ENCODE peak calls at places on chromosomes 1 and 21, in five cellular contexts. W is GM23338, B is H1, E is fibroblast of lung, V is HCT116. A is an unnamed sample.

GRCh38 chr1:211870156-211870555 is 39.6 kb upstream of the LPGAT1 start:
- DNase-seq in W (no peak), B (no peak), E (no peak), V (no peak), A (no peak)

GRCh38 chr21:37266515-37267221 is 466 bp downstream of the VPS26C start:
- DNase-seq in W (no peak), B (peak), E (peak), V (no peak), A (peak)

GRCh38 chr1:51616903-51617708 is at the start of gene OSBPL9:
- DNase-seq in W (peak), B (peak), E (peak), V (peak), A (peak)

GRCh38 chr1:169046671-169047070 is 59.8 kb upstream of the ATP1B1 start:
- DNase-seq in W (no peak), B (no peak), E (no peak), V (no peak), A (no peak)

GRCh38 chr1:90835661-90836344 is 118.7 kb upstream of the BARHL2 start:
- DNase-seq in W (peak), B (peak), E (no peak), V (no peak), A (no peak)

GRCh38 chr1:7810395-7810794 is 26.3 kb downstream of the PER3 start:
- DNase-seq in W (no peak), B (no peak), E (peak), V (peak), A (no peak)

GRCh38 chr1:18234790-18235242 is 127.2 kb downstream of the IGSF21 start:
- DNase-seq in W (peak), B (peak), E (peak), V (peak), A (peak)

GRCh38 chr1:19458815-19459417 is 26.4 kb downstream of the CAPZB start:
- DNase-seq in W (no peak), B (no peak), E (no peak), V (no peak), A (no peak)

GRCh38 chr1:11157867-11158266 is 31.3 kb upstream of the ANGPTL7 start:
- DNase-seq in W (no peak), B (no peak), E (peak), V (no peak), A (no peak)

GRCh38 chr1:237383825-237384612 is 342.0 kb downstream of the RYR2 start:
- DNase-seq in W (no peak), B (no peak), E (peak), V (no peak), A (peak)

GRCh38 chr1:88612299-88612698 is 71.8 kb upstream of the PKN2 start:
- DNase-seq in W (peak), B (no peak), E (no peak), V (no peak), A (peak)

GRCh38 chr1:88609051-88609450 is 75.0 kb upstream of the PKN2 start:
- DNase-seq in W (no peak), B (no peak), E (no peak), V (no peak), A (no peak)

GRCh38 chr1:88610687-88611086 is 73.4 kb upstream of the PKN2 start:
- DNase-seq in W (no peak), B (no peak), E (no peak), V (no peak), A (no peak)

GRCh38 chr1:88612783-88613182 is 71.3 kb upstream of the PKN2 start:
- DNase-seq in W (no peak), B (no peak), E (no peak), V (peak), A (peak)

GRCh38 chr1:88608139-88608943 is 75.7 kb upstream of the PKN2 start:
- DNase-seq in W (peak), B (no peak), E (peak), V (peak), A (peak)
- H2AFZ ChIP-seq in W (no peak), B (no peak), E (no peak), V (peak), A (no peak)

DNA sequence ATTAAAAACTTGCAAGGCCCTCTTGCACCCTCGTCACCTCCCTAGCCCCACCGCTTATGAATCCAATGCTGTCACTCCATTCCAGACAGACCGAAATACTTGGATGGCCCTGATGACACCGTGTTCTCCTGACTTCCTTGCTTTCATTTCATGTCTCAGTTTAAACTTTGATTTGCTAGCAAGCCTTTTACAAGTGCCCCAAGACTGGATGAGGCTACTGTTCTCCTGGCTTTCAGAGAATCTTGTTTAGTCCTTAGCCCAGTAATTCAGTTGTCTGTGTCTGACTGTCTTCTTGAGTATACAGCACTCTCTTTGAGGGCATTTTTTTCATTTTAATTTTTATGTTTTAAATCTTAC is 824 bp upstream of the IFI44L start:
- DNase-seq in W (no peak), B (no peak), E (no peak), V (no peak), A (no peak)
- H2AFZ ChIP-seq in W (peak), B (no peak), E (peak), V (no peak), A (no peak)

GRCh38 chr1:207440634-207441033 is 13.5 kb upstream of the CR2 start:
- DNase-seq in W (no peak), B (no peak), E (no peak), V (no peak), A (no peak)
- H2AFZ ChIP-seq in W (peak), B (no peak), E (no peak), V (no peak), A (no peak)

GRCh38 chr1:25922633-25923567 is 16.7 kb upstream of the STMN1 start:
- DNase-seq in W (peak), B (peak), E (peak), V (no peak), A (peak)
- H2AFZ ChIP-seq in W (peak), B (peak), E (peak), V (no peak), A (peak)

DNA sequence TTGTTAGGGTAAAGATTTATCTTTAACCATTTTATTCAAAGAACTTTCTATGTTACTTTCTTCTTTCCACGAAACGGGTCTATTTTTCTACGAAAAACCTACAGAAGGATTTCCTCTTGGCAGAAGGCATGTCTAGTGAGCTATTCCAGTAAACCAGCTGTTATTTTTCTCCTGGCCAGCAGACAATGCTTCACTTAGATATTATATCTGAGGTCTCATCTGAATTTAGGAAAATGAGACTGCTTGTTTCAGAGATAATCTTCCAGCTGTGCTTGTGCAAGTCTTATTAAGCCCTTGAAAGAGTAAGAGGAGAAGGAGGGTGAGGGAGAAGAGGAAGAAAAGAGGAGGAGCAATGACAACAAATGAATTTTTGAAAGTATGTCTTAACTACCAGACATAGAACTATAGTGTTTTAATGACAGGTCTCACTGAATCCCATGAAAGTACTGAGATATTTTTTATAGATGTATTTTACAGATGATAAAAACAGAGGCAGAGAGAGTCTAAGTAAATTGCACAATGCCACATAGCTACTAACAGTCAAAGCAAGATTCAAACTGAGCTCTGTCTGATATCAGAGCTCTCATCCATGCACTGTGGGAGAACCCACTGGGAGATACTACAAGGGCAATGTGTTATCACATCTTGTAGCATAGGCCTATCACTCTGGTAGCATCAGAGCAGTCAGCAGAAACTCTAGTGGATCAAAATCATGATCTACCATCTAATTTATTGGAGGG is 54.6 kb upstream of the SAMSN1 start:
- DNase-seq in W (no peak), B (no peak), E (no peak), V (no peak), A (no peak)
- H2AFZ ChIP-seq in W (no peak), B (no peak), E (no peak), V (no peak), A (no peak)

GRCh38 chr21:16176570-16176969 is 446.8 kb downstream of the USP25 start:
- DNase-seq in W (no peak), B (no peak), E (peak), V (no peak), A (no peak)

GRCh38 chr21:16179732-16180131 is 449.9 kb downstream of the USP25 start:
- DNase-seq in W (no peak), B (no peak), E (no peak), V (no peak), A (no peak)

GRCh38 chr21:16185766-16186165 is 456.0 kb downstream of the USP25 start:
- DNase-seq in W (no peak), B (no peak), E (no peak), V (no peak), A (no peak)

GRCh38 chr21:16181024-16181423 is 451.2 kb downstream of the USP25 start:
- DNase-seq in W (no peak), B (no peak), E (no peak), V (no peak), A (no peak)

GRCh38 chr21:16180613-16181012 is 450.8 kb downstream of the USP25 start:
- DNase-seq in W (peak), B (no peak), E (no peak), V (no peak), A (no peak)
- H2AFZ ChIP-seq in W (no peak), B (no peak), E (no peak), V (no peak), A (no peak)

DNA sequence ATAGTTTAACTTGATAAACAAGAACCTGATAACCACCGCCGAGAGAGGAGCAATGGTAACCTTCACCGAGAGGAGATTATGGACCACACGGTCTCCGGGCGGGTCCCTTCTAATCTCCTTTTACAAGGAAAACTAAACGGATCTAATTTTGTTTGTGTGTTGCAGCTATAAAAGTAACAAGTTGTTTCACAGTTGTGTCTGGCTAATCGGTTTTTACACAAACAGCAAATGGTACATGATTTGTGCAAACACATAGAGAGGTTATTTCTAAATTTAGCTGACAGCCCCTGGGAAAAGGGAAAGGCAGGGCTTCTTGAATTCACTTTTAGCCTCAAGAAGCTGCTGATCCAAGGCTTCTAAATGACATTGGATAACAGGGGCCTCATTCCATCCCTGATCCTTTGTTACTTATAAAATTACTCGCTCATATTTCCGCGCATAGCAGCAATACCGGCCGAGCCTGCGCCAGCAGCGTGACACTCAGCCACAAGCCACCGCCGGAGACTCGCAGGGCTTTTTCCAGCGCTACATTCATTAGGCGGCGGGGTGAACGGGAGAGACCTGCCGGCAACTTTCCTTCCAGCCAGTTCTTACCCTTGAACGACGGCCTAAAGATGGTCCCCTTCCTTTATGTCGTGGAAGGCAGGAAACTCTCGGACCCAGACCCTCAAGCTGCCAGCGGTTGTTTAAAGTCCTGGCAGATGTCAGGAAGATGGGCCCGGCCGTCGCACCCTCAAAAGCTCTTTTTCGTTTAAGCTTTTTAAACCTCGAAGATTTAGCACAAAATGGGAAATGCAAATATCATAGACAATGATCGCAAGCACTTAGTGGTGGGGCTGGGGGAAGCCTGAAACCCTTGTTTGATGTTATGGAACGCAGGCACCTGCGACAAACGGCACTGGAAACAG is 4.4 kb downstream of the FOXD3 start:
- DNase-seq in W (peak), B (peak), E (peak), V (no peak), A (peak)
- H2AFZ ChIP-seq in W (no peak), B (no peak), E (no peak), V (peak), A (no peak)

GRCh38 chr1:16236495-16237342 is at the start of gene CPLANE2:
- DNase-seq in W (peak), B (peak), E (peak), V (peak), A (peak)

GRCh38 chr1:16237343-16237830 is 404 bp upstream of the CPLANE2 start:
- DNase-seq in W (no peak), B (no peak), E (peak), V (no peak), A (no peak)

GRCh38 chr1:16235347-16235746 is 1.6 kb downstream of the CPLANE2 start:
- DNase-seq in W (no peak), B (no peak), E (no peak), V (no peak), A (no peak)

GRCh38 chr1:16233431-16233830 is 3.6 kb downstream of the CPLANE2 start:
- DNase-seq in W (no peak), B (no peak), E (no peak), V (no peak), A (no peak)

DNA sequence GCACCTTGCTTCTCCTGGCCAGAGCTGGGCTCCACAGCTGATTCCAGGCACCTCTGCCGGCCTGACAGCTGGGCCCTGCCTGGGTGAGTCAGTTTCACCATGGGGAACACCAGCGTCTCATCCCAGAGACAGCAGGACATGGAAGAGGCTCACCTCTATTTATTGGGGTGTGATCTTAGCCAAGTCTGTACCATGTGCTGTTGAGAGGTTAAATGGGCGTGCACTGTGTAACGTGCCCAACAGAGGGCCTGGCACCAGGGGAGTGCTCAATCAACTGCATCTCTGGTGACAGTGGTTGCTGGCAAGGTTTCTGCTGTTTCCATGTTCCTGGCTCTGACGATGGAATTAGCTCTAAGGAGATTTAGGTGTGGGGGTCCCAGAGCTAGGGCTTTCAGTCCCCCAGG is 890 bp downstream of the CPLANE2 start:
- DNase-seq in W (peak), B (no peak), E (no peak), V (peak), A (no peak)
- H2AFZ ChIP-seq in W (peak), B (peak), E (peak), V (no peak), A (peak)

DNA sequence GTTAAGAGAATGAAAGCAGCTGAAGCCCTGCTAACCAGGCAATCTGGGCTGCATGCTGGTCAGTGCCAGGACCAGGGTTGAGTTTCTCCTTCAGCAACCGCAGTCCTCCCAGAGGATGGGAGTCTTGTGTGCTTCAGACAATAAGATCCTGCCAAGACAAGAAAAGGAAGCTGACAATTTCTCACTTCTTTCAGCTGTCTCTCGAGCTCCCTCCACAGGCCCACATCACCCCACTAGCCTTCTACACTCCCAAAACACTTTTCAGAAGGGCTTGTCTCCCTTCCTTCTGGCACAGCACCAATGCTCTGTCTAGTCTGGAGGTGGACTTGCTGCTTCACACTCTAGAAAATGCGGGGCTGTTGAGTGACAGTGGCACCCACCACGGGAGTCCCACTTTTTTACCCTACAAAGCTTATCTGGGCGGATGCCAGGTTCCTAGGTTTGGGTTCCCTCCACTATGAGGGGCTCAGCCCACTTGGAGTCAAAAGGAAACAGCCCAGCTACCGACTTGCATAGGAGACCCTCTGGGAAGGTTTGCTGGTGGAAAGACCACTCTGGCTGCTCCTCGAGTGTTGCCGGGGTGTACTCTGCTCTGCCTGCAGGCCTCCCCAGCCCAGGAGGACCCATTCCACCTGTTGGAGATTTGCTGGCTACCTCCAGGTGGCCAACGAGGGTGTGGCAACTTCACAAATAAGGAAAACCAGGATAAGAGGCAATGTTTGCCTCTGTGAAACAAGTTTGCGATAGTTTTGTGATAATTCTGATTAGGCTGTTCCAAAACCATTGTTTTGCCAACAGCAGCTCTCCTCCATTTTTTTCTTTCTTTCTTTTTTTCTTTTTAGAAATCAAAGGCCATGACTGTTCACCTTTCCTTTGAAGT is 68.9 kb downstream of the TENT5C start:
- DNase-seq in W (no peak), B (no peak), E (no peak), V (no peak), A (no peak)
- H2AFZ ChIP-seq in W (peak), B (no peak), E (no peak), V (no peak), A (no peak)

GRCh38 chr1:54548389-54549044 is 489 bp downstream of the ACOT11 start:
- DNase-seq in W (no peak), B (no peak), E (no peak), V (no peak), A (no peak)
- H2AFZ ChIP-seq in W (peak), B (no peak), E (no peak), V (no peak), A (no peak)